ENCODE peak calls at places on chromosomes 7 and 10, in seven cellular contexts. T, H, J, N, L, D and P are unnamed samples.

GRCh38 chr7:80749270-80749669 is 110.8 kb downstream of the CD36 start:
- DNase-seq in T (peak), H (no peak), J (no peak), N (no peak), L (no peak), D (no peak), P (no peak)

GRCh38 chr7:106657085-106657991 is 3.6 kb downstream of the CCDC71L start:
- DNase-seq in T (peak), H (no peak), J (no peak), N (no peak), L (no peak), D (no peak), P (no peak)

GRCh38 chr7:55335151-55335550 is 30.0 kb upstream of the LANCL2 start:
- DNase-seq in T (no peak), H (no peak), J (no peak), N (no peak), L (no peak), D (no peak), P (no peak)

GRCh38 chr7:121305109-121305508 is 23.7 kb upstream of the WNT16 start:
- DNase-seq in T (peak), H (no peak), J (no peak), N (no peak), L (no peak), D (no peak), P (no peak)

GRCh38 chr10:109429956-109430760 is 493.2 kb downstream of the XPNPEP1 start:
- DNase-seq in T (peak), H (no peak), J (no peak), N (no peak), L (no peak), D (peak), P (peak)

GRCh38 chr7:155223503-155223902 is 74.2 kb upstream of the INSIG1 start:
- DNase-seq in T (no peak), H (no peak), J (no peak), N (no peak), L (no peak), D (no peak), P (no peak)

GRCh38 chr7:44881610-44882009 is 3.7 kb downstream of the PURB start:
- DNase-seq in T (peak), H (no peak), J (no peak), N (no peak), L (no peak), D (peak), P (peak)

GRCh38 chr7:63900394-63901203 is 98.0 kb upstream of the ZNF722 start:
- DNase-seq in T (peak), H (peak), J (peak), N (peak), L (peak), D (no peak), P (no peak)

GRCh38 chr7:135801045-135801693 is 52.6 kb upstream of the FAM180A start:
- DNase-seq in T (peak), H (peak), J (peak), N (peak), L (peak), D (peak), P (peak)

GRCh38 chr7:156109988-156110387 is 297.7 kb upstream of the SHH start:
- DNase-seq in T (no peak), H (no peak), J (no peak), N (no peak), L (no peak), D (no peak), P (no peak)